ENCODE peak calls at places on chromosomes 11 and 22, in seven cellular contexts. I is thoracic aorta, U is fibroblast of villous mesenchyme, T is fibroblast of lung, N is GM23338, P is fibroblast of pulmonary artery, B is tibial nerve. Q is an unnamed sample.

GRCh38 chr11:102850973-102851745 is 7.8 kb upstream of the MMP3 start:
- DNase-seq in I (no peak), U (peak; percentile 46), T (peak; percentile 97), N (no peak), P (peak; percentile 27), B (no peak), Q (no peak)

GRCh38 chr11:107468596-107468995 is 11.0 kb upstream of the CWF19L2 start:
- DNase-seq in I (no peak), U (peak; percentile 48), T (peak; percentile 4), N (no peak), P (peak; percentile 55), B (no peak), Q (no peak)

GRCh38 chr11:57639321-57640067 is 10.2 kb downstream of the YPEL4 start:
- DNase-seq in I (no peak), U (peak; percentile 88), T (peak; percentile 68), N (peak; percentile 99), P (peak; percentile 80), B (no peak), Q (no peak)

GRCh38 chr11:75014129-75014528 is 25.4 kb downstream of the NEU3 start:
- DNase-seq in I (no peak), U (peak; percentile 71), T (peak; percentile 81), N (no peak), P (peak; percentile 75), B (no peak), Q (no peak)

GRCh38 chr11:112113539-112114457 is 27.1 kb downstream of the SDHD start:
- DNase-seq in I (no peak), U (peak; percentile 71), T (peak; percentile 66), N (peak; percentile 83), P (peak; percentile 76), B (no peak), Q (no peak)

GRCh38 chr22:35454416-35455054 is 54.6 kb downstream of the MCM5 start:
- DNase-seq in I (no peak), U (peak; percentile 7), T (no peak), N (no peak), P (no peak), B (no peak), Q (no peak)

GRCh38 chr22:31451709-31452571 is 37.7 kb downstream of the EIF4ENIF1 start:
- DNase-seq in I (no peak), U (peak; percentile 54), T (peak; percentile 59), N (peak; percentile 67), P (peak; percentile 72), B (no peak), Q (no peak)

GRCh38 chr22:23282089-23282501 is 101.8 kb downstream of the BCR start:
- DNase-seq in I (peak; percentile 89), U (peak; percentile 42), T (peak; percentile 91), N (no peak), P (peak; percentile 70), B (peak; percentile 69), Q (peak; percentile 97)

GRCh38 chr22:21632237-21632895 is at the start of gene CCDC116:
- DNase-seq in I (no peak), U (no peak), T (no peak), N (peak; percentile 84), P (no peak), B (no peak), Q (no peak)

GRCh38 chr11:11407065-11407737 is 54.2 kb upstream of the CSNK2A3 start:
- DNase-seq in I (no peak), U (no peak), T (no peak), N (no peak), P (no peak), B (no peak), Q (no peak)

GRCh38 chr11:134932761-134933160 is 520.7 kb upstream of the B3GAT1 start:
- DNase-seq in I (no peak), U (no peak), T (no peak), N (no peak), P (no peak), B (no peak), Q (no peak)

GRCh38 chr11:20561915-20562314 is 37.5 kb upstream of the SLC6A5 start:
- DNase-seq in I (no peak), U (no peak), T (no peak), N (no peak), P (no peak), B (no peak), Q (no peak)

DNA sequence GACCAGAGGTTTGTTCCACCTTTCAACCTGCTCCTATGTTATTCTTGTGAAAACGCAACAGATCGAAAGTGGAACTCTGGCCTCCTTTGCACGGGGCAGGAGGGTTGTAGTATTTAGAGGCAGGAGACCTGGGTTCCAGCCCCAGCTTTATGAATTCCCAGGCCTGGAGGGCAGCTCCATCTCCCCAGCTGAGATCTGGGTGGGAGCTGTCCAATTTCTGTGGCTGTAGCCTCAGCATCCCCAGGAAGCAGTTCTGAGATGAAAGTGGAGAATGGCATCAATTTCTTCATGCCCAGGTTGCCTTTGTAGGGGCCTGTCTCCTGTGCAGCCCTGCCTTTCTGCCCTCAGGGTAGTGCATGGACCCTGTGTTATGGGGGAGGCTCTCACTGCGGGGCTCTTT is 4.1 kb downstream of the FADS2 start:
- DNase-seq in I (no peak), U (no peak), T (no peak), N (no peak), P (no peak), B (no peak), Q (no peak)
- TF ChIP-seq CTCF in I (no peak), U (no peak), T (no peak), N (no peak), P (no peak), B (no peak), Q (no peak)

GRCh38 chr11:104908186-104908531 is 9.9 kb upstream of the CASP12 start:
- DNase-seq in I (no peak), U (no peak), T (no peak), N (no peak), P (no peak), B (no peak), Q (no peak)

GRCh38 chr11:104907521-104908185 is 9.4 kb upstream of the CASP12 start:
- DNase-seq in I (no peak), U (no peak), T (peak; percentile 61), N (no peak), P (no peak), B (no peak), Q (no peak)

DNA sequence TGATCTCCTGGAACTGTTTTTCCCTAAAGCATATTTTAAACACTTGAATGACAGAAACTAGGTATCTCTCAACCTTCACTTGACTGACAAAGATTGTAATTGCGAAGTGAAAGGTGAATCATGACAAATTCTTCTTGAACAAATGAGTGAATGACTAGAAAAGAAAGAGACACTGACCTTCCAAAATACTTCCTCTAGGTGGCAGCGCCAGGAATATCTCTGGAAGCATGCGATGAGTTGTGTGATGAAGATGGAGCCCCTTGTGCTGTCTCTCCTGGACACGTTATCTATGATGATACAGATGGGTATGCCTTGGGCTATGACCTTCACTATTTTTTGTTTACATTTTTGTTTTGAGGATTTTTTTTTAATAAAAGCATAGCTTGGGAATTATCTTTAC is 7.0 kb upstream of the CASP12 start:
- DNase-seq in I (no peak), U (no peak), T (no peak), N (peak; percentile 63), P (no peak), B (no peak), Q (no peak)
- TF ChIP-seq CTCF in I (no peak), U (peak; percentile 34), T (peak; percentile 6), N (peak; percentile 58), P (no peak), B (no peak), Q (peak; percentile 22)

DNA sequence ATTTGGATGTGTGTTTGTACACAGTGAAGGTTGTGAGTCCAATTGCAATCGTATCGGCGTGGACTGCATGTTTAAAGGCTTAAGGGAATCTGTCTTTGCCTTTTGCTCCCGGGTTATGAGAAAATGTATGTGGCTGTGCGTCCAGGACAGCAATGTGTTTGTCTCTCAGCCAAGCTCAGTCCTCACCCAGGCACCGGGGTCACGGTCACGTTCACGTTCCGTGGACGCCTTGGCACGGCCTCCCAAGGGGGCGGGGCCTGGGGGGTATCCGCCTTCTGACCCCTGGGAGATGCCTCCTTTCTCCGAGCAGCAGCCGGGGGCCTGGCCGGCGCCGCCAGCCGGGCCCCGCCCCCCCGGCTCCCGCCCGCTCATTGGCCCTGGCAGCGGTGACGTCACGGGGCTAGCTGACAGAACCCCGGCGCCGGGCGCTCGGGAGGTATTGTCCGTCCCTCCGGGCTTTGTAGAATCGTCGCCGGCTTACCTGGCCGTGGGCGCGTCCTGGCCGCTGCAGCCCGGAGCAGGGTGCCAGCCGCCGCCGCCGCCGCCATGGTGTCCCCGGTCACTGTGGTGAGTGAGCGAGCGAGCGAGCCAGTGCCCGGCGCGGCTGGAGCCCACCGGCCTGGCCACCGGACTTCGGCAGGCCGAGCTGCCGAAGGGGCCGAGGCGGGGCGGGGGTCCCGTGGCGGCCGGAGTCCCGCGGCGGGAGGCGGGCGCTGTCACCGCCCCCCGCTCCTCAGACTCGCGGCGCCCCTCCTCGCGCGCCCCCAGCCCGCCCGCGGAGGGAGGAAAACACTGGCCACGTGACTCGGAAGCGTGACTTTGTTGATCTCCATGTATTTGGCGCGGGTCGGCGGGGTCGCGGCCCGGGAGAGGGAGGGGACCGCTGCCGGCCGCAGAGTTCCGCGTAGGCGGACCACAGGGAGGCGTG is at the start of gene TMEM86A:
- DNase-seq in I (peak; percentile 74), U (peak; percentile 74), T (peak; percentile 61), N (peak; percentile 96), P (peak; percentile 75), B (peak; percentile 93), Q (peak; percentile 84)
- TF ChIP-seq CTCF in I (no peak), U (no peak), T (no peak), N (no peak), P (no peak), B (no peak), Q (no peak)

DNA sequence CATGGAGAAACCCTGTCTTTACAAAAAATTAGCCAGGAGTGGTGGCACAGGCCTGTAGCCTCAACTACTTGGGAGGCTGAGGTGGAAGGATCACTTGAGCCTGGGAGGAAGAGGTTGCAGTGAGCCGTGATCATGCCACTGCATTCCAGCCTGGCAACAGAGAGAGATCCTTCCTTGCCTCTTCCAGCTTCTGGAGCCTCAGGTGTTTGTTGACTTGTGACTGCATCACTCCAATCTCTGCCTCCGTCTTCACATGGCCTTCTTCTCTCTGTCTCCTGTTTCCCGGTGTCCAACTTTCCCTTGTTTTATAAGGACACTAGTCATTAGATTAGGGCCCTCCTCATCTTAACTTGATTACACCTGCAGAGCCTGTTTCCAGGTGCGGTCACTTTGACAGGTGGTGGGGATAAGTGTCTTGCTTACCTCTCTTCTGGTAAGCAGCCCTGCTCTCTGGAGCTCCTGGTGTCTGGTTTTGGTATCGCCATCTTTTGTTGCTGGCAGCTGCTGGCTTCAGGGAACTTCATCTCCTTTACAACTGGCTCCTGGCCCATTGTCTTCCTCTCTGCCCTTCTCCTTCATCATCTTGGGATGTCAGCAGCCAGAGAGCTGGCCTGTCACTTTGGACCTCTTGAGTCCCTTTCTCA is 8.2 kb upstream of the USP2 start:
- DNase-seq in I (no peak), U (no peak), T (no peak), N (peak; percentile 87), P (no peak), B (no peak), Q (no peak)
- TF ChIP-seq CTCF in I (no peak), U (peak; percentile 49), T (peak; percentile 47), N (peak; percentile 63), P (peak; percentile 44), B (peak; percentile 11), Q (peak; percentile 36)

Q was measured in RWPE2.